ENCODE peak calls at places on chromosomes 7 and 10, in seven cellular contexts. S is activated T-helper 9 cell treated with anti-CD3 and anti-CD28 coated beads, Interleukin-2, amount 50 U/mL, for 16 hours; Q is heart right ventricle; P is NCI-H69; I is A172; Z is M059J; K is bronchial epithelial cell. U is an unnamed sample.

GRCh38 chr10:126663328-126663727 is 7.2 kb downstream of the C10orf90 start:
- DNase-seq in K (no peak), Q (peak), I (no peak), S (no peak), P (no peak), Z (peak), U (no peak)

GRCh38 chr10:60236869-60237524 is 152.7 kb downstream of the ANK3 start:
- DNase-seq in K (peak), P (no peak), S (no peak), Z (peak), Q (peak), I (peak), U (peak)

GRCh38 chr10:32110790-32111189 is 54.6 kb upstream of the KIF5B start:
- DNase-seq in I (no peak), Q (no peak), K (no peak), Z (no peak), S (no peak), P (no peak), U (no peak)

GRCh38 chr10:70584941-70585544 is 17.5 kb downstream of the PRF1 start:
- DNase-seq in Q (no peak), I (no peak), P (peak), K (peak), S (no peak), Z (no peak), U (no peak)

GRCh38 chr7:46089281-46089680 is 168.2 kb upstream of the IGFBP3 start:
- DNase-seq in S (no peak), K (peak), Z (no peak), P (no peak), Q (no peak), I (no peak), U (no peak)

GRCh38 chr10:118914626-118915025 is 114.9 kb upstream of the NANOS1 start:
- DNase-seq in S (no peak), I (no peak), P (peak), Z (no peak), Q (no peak), K (no peak), U (no peak)

GRCh38 chr7:50838675-50839377 is 56.1 kb upstream of the GRB10 start:
- DNase-seq in S (no peak), P (no peak), Q (peak), Z (peak), K (peak), I (peak), U (peak)

GRCh38 chr10:113459672-113460280 is 93.1 kb upstream of the HABP2 start:
- DNase-seq in Q (no peak), Z (no peak), I (no peak), K (no peak), S (no peak), P (peak), U (no peak)

U was measured in kidney tubule cell.